ENCODE peak calls at places on chromosomes 16 and 17, in ten cellular contexts. Z, V, D, R, S, J, A, O, T and W are unnamed samples.

GRCh38 chr17:45681706-45682105 is 102.4 kb upstream of the CRHR1 start:
- DNase-seq in A (no peak), O (no peak), T (no peak), V (no peak), D (no peak), J (no peak), R (no peak), Z (no peak), S (no peak), W (no peak)

GRCh38 chr17:4856937-4857314 is 23.8 kb downstream of the MINK1 start:
- DNase-seq in O (no peak), S (no peak), Z (no peak), D (no peak), J (no peak), R (no peak), V (no peak), A (no peak), T (no peak), W (no peak)

GRCh38 chr17:63395075-63395815 is 50.9 kb downstream of the CYB561 start:
- DNase-seq in O (no peak), D (peak; percentile 28), J (no peak), T (no peak), Z (no peak), S (no peak), A (no peak), R (no peak), V (no peak), W (no peak)

GRCh38 chr17:2020721-2021120 is 4.4 kb downstream of the RTN4RL1 start:
- DNase-seq in T (no peak), D (no peak), R (no peak), J (peak; percentile 80), A (no peak), Z (no peak), V (no peak), S (no peak), O (no peak), W (no peak)

GRCh38 chr17:13513039-13513405 is 88.7 kb downstream of the HS3ST3A1 start:
- DNase-seq in Z (no peak), A (no peak), J (no peak), R (no peak), D (peak; percentile 75), S (no peak), O (no peak), V (no peak), T (no peak), W (no peak)

GRCh38 chr16:1877804-1878203 is 5.8 kb upstream of the MEIOB start:
- DNase-seq in J (peak; percentile 44), V (no peak), Z (no peak), A (peak; percentile 54), S (no peak), O (no peak), D (no peak), T (no peak), R (no peak), W (no peak)

GRCh38 chr17:7307686-7308624 is 527 bp downstream of the EIF5A start:
- DNase-seq in O (peak; percentile 82), V (peak; percentile 72), T (peak; percentile 72), Z (peak; percentile 56), A (peak; percentile 60), D (peak; percentile 59), J (peak; percentile 91), S (no peak), R (peak; percentile 55), W (no peak)

GRCh38 chr17:8376302-8377067 is at the start of gene KRABD2:
- DNase-seq in J (peak; percentile 98), T (peak; percentile 85), R (peak; percentile 95), Z (peak; percentile 88), V (peak; percentile 95), A (peak; percentile 92), D (peak; percentile 94), S (peak; percentile 76), O (peak; percentile 96), W (peak; percentile 92)

GRCh38 chr16:84836234-84836647 is 16.5 kb downstream of the CRISPLD2 start:
- DNase-seq in A (peak; percentile 73), T (no peak), O (peak; percentile 87), D (peak; percentile 86), V (peak; percentile 72), S (peak; percentile 70), J (no peak), Z (no peak), R (peak; percentile 85), W (no peak)

GRCh38 chr17:18006495-18007239 is 32.3 kb downstream of the ATPAF2 start:
- DNase-seq in R (peak; percentile 46), T (no peak), S (no peak), D (no peak), V (peak; percentile 63), J (no peak), O (no peak), Z (no peak), A (no peak), W (no peak)

GRCh38 chr17:64183815-64184397 is 54.0 kb upstream of the ERN1 start:
- DNase-seq in D (no peak), S (no peak), V (no peak), Z (no peak), A (no peak), O (no peak), R (no peak), J (no peak), T (no peak), W (no peak)

GRCh38 chr17:50955667-50956120 is 89.5 kb upstream of the TOB1 start:
- DNase-seq in J (no peak), D (no peak), V (peak; percentile 39), T (no peak), S (no peak), R (no peak), A (no peak), Z (no peak), O (no peak), W (no peak)

GRCh38 chr17:13918247-13918646 is 151.1 kb upstream of the COX10 start:
- DNase-seq in A (no peak), S (no peak), O (no peak), T (no peak), V (no peak), R (no peak), D (no peak), Z (no peak), J (no peak), W (no peak)

GRCh38 chr17:80151333-80151732 is 4.4 kb upstream of the EIF4A3 start:
- DNase-seq in V (no peak), A (no peak), J (no peak), D (no peak), R (no peak), S (no peak), T (no peak), O (no peak), Z (no peak), W (no peak)

GRCh38 chr17:787641-788221 is 5.6 kb downstream of the MRM3 start:
- DNase-seq in D (no peak), J (peak; percentile 21), O (no peak), V (no peak), A (no peak), T (no peak), R (no peak), S (no peak), Z (no peak), W (no peak)

GRCh38 chr16:79347176-79347715 is 253.3 kb downstream of the MAF start:
- DNase-seq in D (no peak), Z (no peak), S (no peak), J (no peak), O (no peak), R (no peak), A (no peak), T (no peak), V (peak; percentile 48), W (no peak)

GRCh38 chr17:12842936-12843335 is 53.6 kb downstream of the ARHGAP44 start:
- DNase-seq in R (no peak), Z (no peak), V (no peak), O (no peak), A (no peak), S (no peak), D (no peak), T (no peak), J (no peak), W (no peak)

GRCh38 chr16:24518498-24518897 is 20.9 kb upstream of the RBBP6 start:
- DNase-seq in O (no peak), A (no peak), Z (no peak), V (no peak), S (no peak), J (no peak), D (no peak), T (no peak), R (no peak), W (no peak)

DNA sequence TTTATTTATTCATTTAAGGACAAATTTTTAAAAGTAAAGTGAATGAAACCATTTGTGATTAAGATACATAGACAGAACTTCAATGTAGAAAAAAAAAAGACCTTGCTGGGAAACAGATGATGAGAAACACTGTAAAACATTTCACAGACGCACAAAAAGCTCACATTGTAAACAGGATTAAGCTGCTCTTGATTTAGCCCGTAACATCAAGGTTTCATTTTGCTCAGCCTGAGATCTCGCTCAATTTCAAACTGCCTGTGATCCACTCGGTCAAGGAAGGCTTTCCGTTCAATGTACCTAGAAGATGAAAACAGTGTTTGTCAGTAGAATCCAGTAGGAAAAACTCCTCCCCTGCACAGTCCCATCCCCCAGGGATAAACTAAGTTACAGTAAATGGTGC is 42.3 kb upstream of the BCAR1 start:
- DNase-seq in J (no peak), S (no peak), Z (no peak), V (no peak), T (no peak), A (no peak), D (no peak), R (no peak), O (no peak), W (no peak)
- H3K36me3 ChIP-seq in J (peaks cover 89% of the 10 kb centered on the region), S (peaks cover 63% of the 10 kb centered on the region), Z (no peaks in the 10 kb centered on the region), V (peaks cover 17% of the 10 kb centered on the region), T (peaks cover 14% of the 10 kb centered on the region), A (no peaks in the 10 kb centered on the region), D (peaks cover 3% of the 10 kb centered on the region), R (no peaks in the 10 kb centered on the region), O (peaks cover 42% of the 10 kb centered on the region), W (peaks cover 5% of the 10 kb centered on the region)

DNA sequence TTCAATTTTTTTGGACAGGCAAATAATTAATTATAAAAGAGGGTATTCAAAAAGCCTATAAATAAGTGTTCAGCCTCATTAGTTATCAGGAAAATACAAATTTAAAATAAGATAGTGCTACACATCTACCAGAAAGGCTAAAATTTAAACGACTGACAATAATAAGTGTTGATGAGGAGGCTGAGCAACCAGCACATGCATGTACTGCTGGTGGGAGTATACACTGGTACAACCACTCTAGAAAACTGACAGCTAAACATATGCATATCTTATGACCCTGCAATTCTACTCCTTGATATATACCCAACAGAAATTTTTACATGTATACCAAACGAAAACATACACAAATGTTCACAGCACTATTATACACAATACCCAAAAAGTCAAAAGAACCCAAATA is 27.1 kb downstream of the XPO6 start:
- DNase-seq in J (no peak), O (no peak), V (no peak), R (no peak), A (no peak), T (no peak), Z (no peak), D (no peak), S (no peak), W (no peak)
- H3K4me1 ChIP-seq in J (peaks cover 99% of the 10 kb centered on the region), O (peaks cover 31% of the 10 kb centered on the region), V (no peaks in the 10 kb centered on the region), R (peaks cover 6% of the 10 kb centered on the region), A (peaks cover 17% of the 10 kb centered on the region), T (peaks cover 96% of the 10 kb centered on the region), Z (peaks cover 91% of the 10 kb centered on the region), D (peaks cover 3% of the 10 kb centered on the region), S (peaks cover 6% of the 10 kb centered on the region), W (peaks cover 88% of the 10 kb centered on the region)

GRCh38 chr16:27531186-27531585 is 18.5 kb downstream of the GTF3C1 start:
- DNase-seq in V (no peak), S (no peak), O (no peak), R (no peak), A (no peak), Z (no peak), T (no peak), J (peak; percentile 19), D (no peak), W (no peak)
- H3K36me3 ChIP-seq in V (peaks cover 56% of the 10 kb centered on the region), S (peaks cover 100% of the 10 kb centered on the region), O (peaks cover 100% of the 10 kb centered on the region), R (no peaks in the 10 kb centered on the region), A (no peaks in the 10 kb centered on the region), Z (peaks cover 54% of the 10 kb centered on the region), T (peaks cover 54% of the 10 kb centered on the region), J (peaks cover 100% of the 10 kb centered on the region), D (peaks cover 64% of the 10 kb centered on the region), W (peaks cover 68% of the 10 kb centered on the region)

GRCh38 chr16:401468-402348 is at the start of gene DECR2:
- DNase-seq in R (peak; percentile 98), A (peak; percentile 98), D (peak; percentile 96), V (peak; percentile 98), Z (peak; percentile 97), T (peak; percentile 94), O (peak; percentile 98), J (peak; percentile 99), S (peak; percentile 85), W (peak; percentile 99)
- H3K4me1 ChIP-seq in R (no peaks in the 10 kb centered on the region), A (peaks cover 16% of the 10 kb centered on the region), D (peaks cover 9% of the 10 kb centered on the region), V (peaks cover 8% of the 10 kb centered on the region), Z (peaks cover 14% of the 10 kb centered on the region), T (peaks cover 13% of the 10 kb centered on the region), O (peaks cover 4% of the 10 kb centered on the region), J (peaks cover 49% of the 10 kb centered on the region), S (peaks cover 27% of the 10 kb centered on the region), W (peaks cover 11% of the 10 kb centered on the region)